ENCODE peak calls at places on chromosome 12, in ten cellular contexts. One of them, this sample, is unnamed.

GRCh38 chr12:123445388-123446344 is 9.2 kb upstream of the RILPL2 start:
- DNase-seq in epithelial cell of esophagus: no peak
- DNase-seq in brain microvascular endothelial cell: peak; percentile 11
- DNase-seq in ovary: no peak
- DNase-seq in neural crest cell: no peak
- DNase-seq in A549: no peak
- DNase-seq in Calu3: no peak
- DNase-seq in SK-N-SH: no peak
- DNase-seq in neural progenitor cell: no peak
- DNase-seq in nephron progenitor cell: no peak
- DNase-seq in this sample: no peak

GRCh38 chr12:113322353-113322752 is 12.6 kb downstream of the SLC8B1 start:
- DNase-seq in nephron progenitor cell: no peak
- DNase-seq in ovary: no peak
- DNase-seq in epithelial cell of esophagus: peak; percentile 92
- DNase-seq in neural progenitor cell: no peak
- DNase-seq in brain microvascular endothelial cell: peak; percentile 77
- DNase-seq in neural crest cell: no peak
- DNase-seq in Calu3: no peak
- DNase-seq in SK-N-SH: no peak
- DNase-seq in A549: no peak
- DNase-seq in this sample: peak; percentile 78

GRCh38 chr12:14219156-14219555 is 146.3 kb upstream of the ATF7IP start:
- DNase-seq in neural progenitor cell: no peak
- DNase-seq in SK-N-SH: no peak
- DNase-seq in nephron progenitor cell: no peak
- DNase-seq in epithelial cell of esophagus: peak; percentile 65
- DNase-seq in neural crest cell: no peak
- DNase-seq in Calu3: no peak
- DNase-seq in brain microvascular endothelial cell: no peak
- DNase-seq in A549: no peak
- DNase-seq in ovary: no peak
- DNase-seq in this sample: no peak

GRCh38 chr12:131919366-131920156 is 9.5 kb upstream of the PUS1 start:
- DNase-seq in ovary: no peak
- DNase-seq in A549: no peak
- DNase-seq in SK-N-SH: no peak
- DNase-seq in Calu3: no peak
- DNase-seq in neural progenitor cell: no peak
- DNase-seq in nephron progenitor cell: no peak
- DNase-seq in neural crest cell: no peak
- DNase-seq in epithelial cell of esophagus: no peak
- DNase-seq in brain microvascular endothelial cell: no peak
- DNase-seq in this sample: no peak

GRCh38 chr12:97960741-97961608 is 498.4 kb downstream of the RMST start:
- DNase-seq in brain microvascular endothelial cell: no peak
- DNase-seq in A549: peak; percentile 14
- DNase-seq in neural crest cell: peak; percentile 53
- DNase-seq in SK-N-SH: peak; percentile 19
- DNase-seq in epithelial cell of esophagus: peak; percentile 41
- DNase-seq in ovary: no peak
- DNase-seq in neural progenitor cell: peak; percentile 70
- DNase-seq in Calu3: peak; percentile 56
- DNase-seq in nephron progenitor cell: peak; percentile 41
- DNase-seq in this sample: no peak

GRCh38 chr12:21666722-21667121 is 9.1 kb upstream of the LDHB start:
- DNase-seq in neural progenitor cell: no peak
- DNase-seq in A549: no peak
- DNase-seq in epithelial cell of esophagus: no peak
- DNase-seq in nephron progenitor cell: no peak
- DNase-seq in brain microvascular endothelial cell: no peak
- DNase-seq in neural crest cell: no peak
- DNase-seq in ovary: no peak
- DNase-seq in SK-N-SH: no peak
- DNase-seq in Calu3: peak; percentile 22
- DNase-seq in this sample: no peak

GRCh38 chr12:2393016-2393415 is 340.2 kb downstream of the CACNA1C start:
- DNase-seq in neural progenitor cell: no peak
- DNase-seq in epithelial cell of esophagus: no peak
- DNase-seq in SK-N-SH: no peak
- DNase-seq in neural crest cell: no peak
- DNase-seq in nephron progenitor cell: no peak
- DNase-seq in A549: no peak
- DNase-seq in ovary: no peak
- DNase-seq in brain microvascular endothelial cell: no peak
- DNase-seq in Calu3: no peak
- DNase-seq in this sample: no peak

GRCh38 chr12:97748298-97748697 is 285.7 kb downstream of the RMST start:
- DNase-seq in neural crest cell: no peak
- DNase-seq in A549: no peak
- DNase-seq in nephron progenitor cell: no peak
- DNase-seq in brain microvascular endothelial cell: no peak
- DNase-seq in epithelial cell of esophagus: no peak
- DNase-seq in SK-N-SH: no peak
- DNase-seq in neural progenitor cell: no peak
- DNase-seq in Calu3: no peak
- DNase-seq in ovary: no peak
- DNase-seq in this sample: no peak

GRCh38 chr12:120639771-120640721 is at the start of gene CABP1:
- DNase-seq in ovary: no peak
- DNase-seq in neural progenitor cell: peak; percentile 85
- DNase-seq in A549: peak; percentile 56
- DNase-seq in Calu3: peak; percentile 77
- DNase-seq in neural crest cell: peak; percentile 54
- DNase-seq in brain microvascular endothelial cell: no peak
- DNase-seq in epithelial cell of esophagus: no peak
- DNase-seq in SK-N-SH: peak; percentile 85
- DNase-seq in nephron progenitor cell: peak; percentile 79
- DNase-seq in this sample: no peak

GRCh38 chr12:15005064-15005463 is 32.2 kb downstream of the PDE6H start:
- DNase-seq in ovary: no peak
- DNase-seq in A549: no peak
- DNase-seq in brain microvascular endothelial cell: no peak
- DNase-seq in neural progenitor cell: no peak
- DNase-seq in epithelial cell of esophagus: no peak
- DNase-seq in Calu3: no peak
- DNase-seq in neural crest cell: no peak
- DNase-seq in nephron progenitor cell: no peak
- DNase-seq in SK-N-SH: no peak
- DNase-seq in this sample: no peak

GRCh38 chr12:124625867-124626675 is 58.7 kb upstream of the NCOR2 start:
- DNase-seq in SK-N-SH: no peak
- DNase-seq in neural progenitor cell: no peak
- DNase-seq in A549: peak; percentile 76
- DNase-seq in neural crest cell: peak; percentile 59
- DNase-seq in epithelial cell of esophagus: peak; percentile 62
- DNase-seq in ovary: peak; percentile 53
- DNase-seq in nephron progenitor cell: no peak
- DNase-seq in brain microvascular endothelial cell: peak; percentile 69
- DNase-seq in Calu3: peak; percentile 79
- DNase-seq in this sample: no peak

DNA sequence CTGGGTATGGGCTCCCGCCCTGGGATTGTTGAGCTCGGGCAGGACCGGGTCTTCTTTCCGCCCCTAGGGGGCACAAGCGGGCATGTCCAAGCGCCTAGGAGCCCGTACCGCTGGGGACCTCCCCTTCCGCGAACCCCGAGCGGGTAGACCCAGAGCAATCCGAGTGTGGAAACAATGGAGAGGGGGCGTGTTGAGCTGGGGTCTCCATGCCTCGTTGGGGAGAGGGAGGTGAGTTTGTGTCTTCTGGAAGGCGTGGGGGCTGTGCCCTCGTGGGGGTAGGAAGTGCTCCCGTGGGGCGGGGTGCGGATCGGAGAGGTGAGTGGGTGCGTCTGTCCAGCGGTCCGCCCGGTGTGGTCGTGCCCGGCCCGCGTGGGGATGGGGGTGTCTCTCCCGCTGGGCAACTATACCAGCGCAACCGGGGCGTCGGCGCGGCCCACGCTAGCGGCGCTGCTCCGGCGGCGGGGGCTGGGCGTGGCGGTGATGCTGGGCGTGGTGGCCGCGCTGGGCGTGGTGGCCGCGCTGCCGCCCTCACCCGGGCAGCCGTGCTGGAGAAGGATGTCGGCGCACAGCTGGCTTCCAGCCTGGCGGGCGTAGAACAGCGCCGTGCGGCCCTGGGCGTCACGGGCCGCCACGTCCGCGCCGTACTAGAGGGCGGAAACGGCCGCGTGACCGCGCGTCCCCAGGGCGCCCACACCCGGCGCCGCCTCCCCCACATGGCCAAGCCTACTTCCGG is 12.2 kb downstream of the AGAP2 start:
- DNase-seq in epithelial cell of esophagus: peak; percentile 82
- DNase-seq in ovary: peak; percentile 81
- DNase-seq in A549: peak; percentile 97
- DNase-seq in neural crest cell: peak; percentile 80
- DNase-seq in nephron progenitor cell: peak; percentile 75
- DNase-seq in brain microvascular endothelial cell: peak; percentile 79
- DNase-seq in Calu3: peak; percentile 95
- DNase-seq in neural progenitor cell: peak; percentile 93
- DNase-seq in SK-N-SH: peak; percentile 96
- DNase-seq in this sample: peak; percentile 69
- TF ChIP-seq CTCF in epithelial cell of esophagus: peak; percentile 78
- TF ChIP-seq CTCF in ovary: peak; percentile 43
- TF ChIP-seq CTCF in A549: peak; percentile 82
- TF ChIP-seq CTCF in neural crest cell: peak; percentile 76
- TF ChIP-seq CTCF in nephron progenitor cell: peak; percentile 63
- TF ChIP-seq CTCF in brain microvascular endothelial cell: peak; percentile 94
- TF ChIP-seq CTCF in Calu3: peak; percentile 91
- TF ChIP-seq CTCF in neural progenitor cell: peak; percentile 86
- TF ChIP-seq CTCF in SK-N-SH: peak; percentile 86
- TF ChIP-seq CTCF in this sample: peak; percentile 91

GRCh38 chr12:12505544-12506501 is 56.8 kb downstream of the DUSP16 start:
- DNase-seq in SK-N-SH: peak; percentile 77
- DNase-seq in A549: no peak
- DNase-seq in epithelial cell of esophagus: no peak
- DNase-seq in nephron progenitor cell: no peak
- DNase-seq in neural crest cell: no peak
- DNase-seq in Calu3: no peak
- DNase-seq in brain microvascular endothelial cell: peak; percentile 24
- DNase-seq in neural progenitor cell: no peak
- DNase-seq in ovary: no peak
- DNase-seq in this sample: no peak

GRCh38 chr12:12510141-12510540 is 52.5 kb downstream of the DUSP16 start:
- DNase-seq in epithelial cell of esophagus: peak; percentile 91
- DNase-seq in nephron progenitor cell: no peak
- DNase-seq in brain microvascular endothelial cell: peak; percentile 58
- DNase-seq in ovary: no peak
- DNase-seq in neural crest cell: no peak
- DNase-seq in A549: no peak
- DNase-seq in SK-N-SH: no peak
- DNase-seq in neural progenitor cell: no peak
- DNase-seq in Calu3: no peak
- DNase-seq in this sample: peak; percentile 93

GRCh38 chr12:12506541-12506940 is 56.1 kb downstream of the DUSP16 start:
- DNase-seq in Calu3: no peak
- DNase-seq in SK-N-SH: no peak
- DNase-seq in epithelial cell of esophagus: no peak
- DNase-seq in brain microvascular endothelial cell: peak; percentile 46
- DNase-seq in nephron progenitor cell: no peak
- DNase-seq in ovary: peak; percentile 28
- DNase-seq in neural crest cell: no peak
- DNase-seq in neural progenitor cell: peak; percentile 24
- DNase-seq in A549: no peak
- DNase-seq in this sample: no peak

GRCh38 chr12:12508612-12509011 is 54.1 kb downstream of the DUSP16 start:
- DNase-seq in neural progenitor cell: no peak
- DNase-seq in nephron progenitor cell: no peak
- DNase-seq in brain microvascular endothelial cell: no peak
- DNase-seq in A549: no peak
- DNase-seq in neural crest cell: no peak
- DNase-seq in epithelial cell of esophagus: peak; percentile 77
- DNase-seq in SK-N-SH: no peak
- DNase-seq in ovary: no peak
- DNase-seq in Calu3: no peak
- DNase-seq in this sample: peak; percentile 53

GRCh38 chr12:12507121-12507520 is 55.5 kb downstream of the DUSP16 start:
- DNase-seq in ovary: no peak
- DNase-seq in neural crest cell: no peak
- DNase-seq in A549: no peak
- DNase-seq in epithelial cell of esophagus: no peak
- DNase-seq in brain microvascular endothelial cell: no peak
- DNase-seq in Calu3: no peak
- DNase-seq in SK-N-SH: no peak
- DNase-seq in neural progenitor cell: no peak
- DNase-seq in nephron progenitor cell: no peak
- DNase-seq in this sample: no peak
- TF ChIP-seq CTCF in ovary: no peak
- TF ChIP-seq CTCF in neural crest cell: no peak
- TF ChIP-seq CTCF in A549: no peak
- TF ChIP-seq CTCF in epithelial cell of esophagus: no peak
- TF ChIP-seq CTCF in brain microvascular endothelial cell: no peak
- TF ChIP-seq CTCF in Calu3: no peak
- TF ChIP-seq CTCF in SK-N-SH: no peak
- TF ChIP-seq CTCF in neural progenitor cell: no peak
- TF ChIP-seq CTCF in nephron progenitor cell: no peak
- TF ChIP-seq CTCF in this sample: no peak

GRCh38 chr12:50261654-50262053 is 21.7 kb downstream of the LIMA1 start:
- DNase-seq in brain microvascular endothelial cell: no peak
- DNase-seq in epithelial cell of esophagus: no peak
- DNase-seq in SK-N-SH: no peak
- DNase-seq in neural progenitor cell: no peak
- DNase-seq in neural crest cell: no peak
- DNase-seq in A549: no peak
- DNase-seq in ovary: no peak
- DNase-seq in Calu3: no peak
- DNase-seq in nephron progenitor cell: no peak
- DNase-seq in this sample: no peak
- TF ChIP-seq CTCF in brain microvascular endothelial cell: no peak
- TF ChIP-seq CTCF in epithelial cell of esophagus: no peak
- TF ChIP-seq CTCF in SK-N-SH: peak; percentile 22
- TF ChIP-seq CTCF in neural progenitor cell: no peak
- TF ChIP-seq CTCF in neural crest cell: no peak
- TF ChIP-seq CTCF in A549: no peak
- TF ChIP-seq CTCF in ovary: no peak
- TF ChIP-seq CTCF in Calu3: peak; percentile 16
- TF ChIP-seq CTCF in nephron progenitor cell: no peak
- TF ChIP-seq CTCF in this sample: peak; percentile 79

DNA sequence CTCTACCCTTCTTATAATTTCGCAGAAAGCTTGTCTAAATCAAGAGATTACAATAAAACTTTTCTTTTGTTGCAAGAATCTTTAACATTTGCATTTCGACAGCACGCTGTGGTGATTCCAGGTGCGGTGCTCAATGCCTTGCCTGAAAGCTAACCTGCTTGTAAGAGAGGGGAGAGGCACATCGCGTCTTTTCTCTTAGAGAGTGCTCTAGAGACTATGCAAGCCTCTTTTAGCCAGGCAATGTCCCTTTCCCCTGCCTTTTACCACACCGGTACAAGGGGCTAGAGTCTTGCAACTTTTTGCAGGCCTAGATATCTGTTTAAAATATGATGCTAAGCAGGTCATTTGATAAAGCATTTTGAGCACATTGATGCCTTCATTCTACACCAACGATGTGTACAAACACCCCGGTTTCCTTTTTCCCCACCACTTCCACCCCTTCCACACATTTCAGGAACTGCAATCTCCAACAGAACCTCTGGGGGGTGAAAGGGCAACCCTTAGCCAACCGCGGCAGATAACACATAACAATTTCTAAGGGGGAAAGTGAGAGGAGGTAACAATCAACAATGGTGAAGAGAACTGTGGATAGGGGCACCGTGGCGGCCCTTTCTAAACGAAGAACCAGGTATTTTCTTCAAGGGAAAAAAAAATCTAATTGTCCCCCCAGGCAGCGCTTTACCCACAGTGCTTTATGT is 1.3 kb downstream of the KITLG start:
- DNase-seq in ovary: no peak
- DNase-seq in SK-N-SH: peak; percentile 72
- DNase-seq in neural progenitor cell: peak; percentile 64
- DNase-seq in A549: peak; percentile 81
- DNase-seq in nephron progenitor cell: peak; percentile 33
- DNase-seq in neural crest cell: peak; percentile 19
- DNase-seq in Calu3: peak; percentile 54
- DNase-seq in epithelial cell of esophagus: peak; percentile 42
- DNase-seq in brain microvascular endothelial cell: peak; percentile 11
- DNase-seq in this sample: no peak
- TF ChIP-seq CTCF in ovary: no peak
- TF ChIP-seq CTCF in SK-N-SH: peak; percentile 64
- TF ChIP-seq CTCF in neural progenitor cell: peak; percentile 56
- TF ChIP-seq CTCF in A549: no peak
- TF ChIP-seq CTCF in nephron progenitor cell: peak; percentile 43
- TF ChIP-seq CTCF in neural crest cell: peak; percentile 61
- TF ChIP-seq CTCF in Calu3: no peak
- TF ChIP-seq CTCF in epithelial cell of esophagus: peak; percentile 46
- TF ChIP-seq CTCF in brain microvascular endothelial cell: peak; percentile 63
- TF ChIP-seq CTCF in this sample: peak; percentile 52